ENCODE peak calls at places on chromosomes 7 and 10, in six cellular contexts. One of them, this sample, is unnamed.
A peak's percentile ranks its signal among the peaks of the same experiment; 100 is the strongest.

GRCh38 chr7:22419488-22419887 is 62.5 kb upstream of the RAPGEF5 start:
- DNase-seq in CD8-positive, alpha-beta T cell: no peak
- DNase-seq in fibroblast of pulmonary artery: no peak
- DNase-seq in Calu3: no peak
- DNase-seq in heart right ventricle: no peak
- DNase-seq in brain microvascular endothelial cell: no peak
- DNase-seq in this sample: no peak

GRCh38 chr7:158246272-158246959 is 341.2 kb downstream of the PTPRN2 start:
- DNase-seq in CD8-positive, alpha-beta T cell: no peak
- DNase-seq in fibroblast of pulmonary artery: no peak
- DNase-seq in Calu3: no peak
- DNase-seq in heart right ventricle: no peak
- DNase-seq in brain microvascular endothelial cell: no peak
- DNase-seq in this sample: no peak

GRCh38 chr10:88557246-88557645 is 25.9 kb downstream of the RNLS start:
- DNase-seq in CD8-positive, alpha-beta T cell: no peak
- DNase-seq in fibroblast of pulmonary artery: no peak
- DNase-seq in Calu3: no peak
- DNase-seq in heart right ventricle: no peak
- DNase-seq in brain microvascular endothelial cell: no peak
- DNase-seq in this sample: no peak

GRCh38 chr7:132049462-132050304 is 493.3 kb upstream of the PODXL start:
- DNase-seq in CD8-positive, alpha-beta T cell: no peak
- DNase-seq in fibroblast of pulmonary artery: peak; percentile 41
- DNase-seq in Calu3: peak; percentile 70
- DNase-seq in heart right ventricle: no peak
- DNase-seq in brain microvascular endothelial cell: peak; percentile 45
- DNase-seq in this sample: peak; percentile 54

GRCh38 chr10:63664341-63664885 is 143.2 kb downstream of the REEP3 start:
- DNase-seq in CD8-positive, alpha-beta T cell: no peak
- DNase-seq in fibroblast of pulmonary artery: no peak
- DNase-seq in Calu3: no peak
- DNase-seq in heart right ventricle: no peak
- DNase-seq in brain microvascular endothelial cell: no peak
- DNase-seq in this sample: no peak

GRCh38 chr10:131924982-131925649 is 24.3 kb downstream of the PPP2R2D start:
- DNase-seq in CD8-positive, alpha-beta T cell: no peak
- DNase-seq in fibroblast of pulmonary artery: no peak
- DNase-seq in Calu3: no peak
- DNase-seq in heart right ventricle: no peak
- DNase-seq in brain microvascular endothelial cell: no peak
- DNase-seq in this sample: no peak

GRCh38 chr10:130808243-130808642 is 503.3 kb downstream of the TCERG1L start:
- DNase-seq in CD8-positive, alpha-beta T cell: no peak
- DNase-seq in fibroblast of pulmonary artery: no peak
- DNase-seq in Calu3: no peak
- DNase-seq in heart right ventricle: no peak
- DNase-seq in brain microvascular endothelial cell: no peak
- DNase-seq in this sample: no peak

GRCh38 chr7:143510854-143511592 is 33.4 kb downstream of the TAS2R41 start:
- DNase-seq in CD8-positive, alpha-beta T cell: no peak
- DNase-seq in fibroblast of pulmonary artery: no peak
- DNase-seq in Calu3: no peak
- DNase-seq in heart right ventricle: no peak
- DNase-seq in brain microvascular endothelial cell: no peak
- DNase-seq in this sample: no peak

GRCh38 chr10:29783211-29783947 is 148.6 kb upstream of the SVIL start:
- DNase-seq in CD8-positive, alpha-beta T cell: no peak
- DNase-seq in fibroblast of pulmonary artery: no peak
- DNase-seq in Calu3: no peak
- DNase-seq in heart right ventricle: no peak
- DNase-seq in brain microvascular endothelial cell: no peak
- DNase-seq in this sample: no peak

GRCh38 chr7:17690030-17690429 is 250.3 kb downstream of the SNX13 start:
- DNase-seq in CD8-positive, alpha-beta T cell: no peak
- DNase-seq in fibroblast of pulmonary artery: peak; percentile 89
- DNase-seq in Calu3: peak; percentile 35
- DNase-seq in heart right ventricle: no peak
- DNase-seq in brain microvascular endothelial cell: peak; percentile 98
- DNase-seq in this sample: peak; percentile 95

GRCh38 chr7:79923953-79924352 is 210.7 kb upstream of the GNAI1 start:
- DNase-seq in CD8-positive, alpha-beta T cell: no peak
- DNase-seq in fibroblast of pulmonary artery: peak; percentile 6
- DNase-seq in Calu3: no peak
- DNase-seq in heart right ventricle: no peak
- DNase-seq in brain microvascular endothelial cell: no peak
- DNase-seq in this sample: no peak

GRCh38 chr7:89001306-89001705 is 205.8 kb upstream of the TEX47 start:
- DNase-seq in CD8-positive, alpha-beta T cell: no peak
- DNase-seq in fibroblast of pulmonary artery: no peak
- DNase-seq in Calu3: no peak
- DNase-seq in heart right ventricle: no peak
- DNase-seq in brain microvascular endothelial cell: no peak
- DNase-seq in this sample: no peak

GRCh38 chr7:92359801-92360200 is 87.5 kb upstream of the GATAD1 start:
- DNase-seq in CD8-positive, alpha-beta T cell: no peak
- DNase-seq in fibroblast of pulmonary artery: peak; percentile 19
- DNase-seq in Calu3: no peak
- DNase-seq in heart right ventricle: no peak
- DNase-seq in brain microvascular endothelial cell: no peak
- DNase-seq in this sample: no peak

GRCh38 chr10:95513941-95514392 is 47.2 kb downstream of the SORBS1 start:
- DNase-seq in CD8-positive, alpha-beta T cell: no peak
- DNase-seq in fibroblast of pulmonary artery: peak; percentile 59
- DNase-seq in Calu3: peak; percentile 17
- DNase-seq in heart right ventricle: peak; percentile 51
- DNase-seq in brain microvascular endothelial cell: no peak
- DNase-seq in this sample: peak; percentile 76

GRCh38 chr7:22607180-22607579 is 107.2 kb upstream of the STEAP1B start:
- DNase-seq in CD8-positive, alpha-beta T cell: no peak
- DNase-seq in fibroblast of pulmonary artery: no peak
- DNase-seq in Calu3: no peak
- DNase-seq in heart right ventricle: no peak
- DNase-seq in brain microvascular endothelial cell: peak; percentile 45
- DNase-seq in this sample: no peak

GRCh38 chr7:66768865-66769832 is 28.6 kb downstream of the RABGEF1 start:
- DNase-seq in CD8-positive, alpha-beta T cell: no peak
- DNase-seq in fibroblast of pulmonary artery: no peak
- DNase-seq in Calu3: no peak
- DNase-seq in heart right ventricle: no peak
- DNase-seq in brain microvascular endothelial cell: no peak
- DNase-seq in this sample: no peak

GRCh38 chr7:322111-322671 is 32.2 kb downstream of the FOXL3 start:
- DNase-seq in CD8-positive, alpha-beta T cell: peak; percentile 73
- DNase-seq in fibroblast of pulmonary artery: peak; percentile 25
- DNase-seq in Calu3: peak; percentile 96
- DNase-seq in heart right ventricle: peak; percentile 48
- DNase-seq in brain microvascular endothelial cell: no peak
- DNase-seq in this sample: peak; percentile 62

GRCh38 chr7:140004672-140005071 is 58.1 kb downstream of the PARP12 start:
- DNase-seq in CD8-positive, alpha-beta T cell: no peak
- DNase-seq in fibroblast of pulmonary artery: no peak
- DNase-seq in Calu3: no peak
- DNase-seq in heart right ventricle: no peak
- DNase-seq in brain microvascular endothelial cell: no peak
- DNase-seq in this sample: no peak

GRCh38 chr7:5824297-5824610 is 42.8 kb upstream of the RNF216 start:
- DNase-seq in CD8-positive, alpha-beta T cell: peak; percentile 87
- DNase-seq in fibroblast of pulmonary artery: no peak
- DNase-seq in Calu3: no peak
- DNase-seq in heart right ventricle: no peak
- DNase-seq in brain microvascular endothelial cell: no peak
- DNase-seq in this sample: no peak

DNA sequence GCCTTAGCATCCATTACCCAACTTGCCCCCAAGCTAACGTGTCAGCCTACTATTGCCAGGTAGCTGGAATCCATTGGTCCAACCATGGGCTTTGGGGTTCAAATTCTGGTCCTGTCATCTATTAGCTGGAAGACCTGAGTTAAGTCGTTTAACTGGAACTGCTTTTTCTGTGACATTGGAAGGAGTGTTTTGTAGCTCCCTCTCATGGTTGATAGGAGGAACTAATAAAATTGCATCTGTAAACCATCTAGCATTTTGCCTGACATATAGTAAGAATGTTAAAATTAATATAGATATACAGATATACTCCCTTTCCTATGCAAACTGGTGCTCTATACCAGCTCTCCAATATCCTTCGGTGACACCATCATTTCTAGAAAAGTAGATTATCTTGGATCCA is 23.8 kb upstream of the SLF2 start:
- DNase-seq in CD8-positive, alpha-beta T cell: no peak
- DNase-seq in fibroblast of pulmonary artery: peak; percentile 17
- DNase-seq in Calu3: no peak
- DNase-seq in heart right ventricle: no peak
- DNase-seq in brain microvascular endothelial cell: no peak
- DNase-seq in this sample: no peak
- TF ChIP-seq CTCF in CD8-positive, alpha-beta T cell: no peak
- TF ChIP-seq CTCF in fibroblast of pulmonary artery: peak; percentile 23
- TF ChIP-seq CTCF in Calu3: no peak
- TF ChIP-seq CTCF in heart right ventricle: peak; percentile 21
- TF ChIP-seq CTCF in brain microvascular endothelial cell: peak; percentile 46
- TF ChIP-seq CTCF in this sample: peak; percentile 5

GRCh38 chr7:120273476-120273975 is 551 bp downstream of the KCND2 start:
- DNase-seq in CD8-positive, alpha-beta T cell: no peak
- DNase-seq in fibroblast of pulmonary artery: peak; percentile 20
- DNase-seq in Calu3: peak; percentile 50
- DNase-seq in heart right ventricle: no peak
- DNase-seq in brain microvascular endothelial cell: no peak
- DNase-seq in this sample: no peak
- TF ChIP-seq CTCF in CD8-positive, alpha-beta T cell: no peak
- TF ChIP-seq CTCF in fibroblast of pulmonary artery: no peak
- TF ChIP-seq CTCF in Calu3: no peak
- TF ChIP-seq CTCF in heart right ventricle: no peak
- TF ChIP-seq CTCF in brain microvascular endothelial cell: no peak
- TF ChIP-seq CTCF in this sample: no peak

DNA sequence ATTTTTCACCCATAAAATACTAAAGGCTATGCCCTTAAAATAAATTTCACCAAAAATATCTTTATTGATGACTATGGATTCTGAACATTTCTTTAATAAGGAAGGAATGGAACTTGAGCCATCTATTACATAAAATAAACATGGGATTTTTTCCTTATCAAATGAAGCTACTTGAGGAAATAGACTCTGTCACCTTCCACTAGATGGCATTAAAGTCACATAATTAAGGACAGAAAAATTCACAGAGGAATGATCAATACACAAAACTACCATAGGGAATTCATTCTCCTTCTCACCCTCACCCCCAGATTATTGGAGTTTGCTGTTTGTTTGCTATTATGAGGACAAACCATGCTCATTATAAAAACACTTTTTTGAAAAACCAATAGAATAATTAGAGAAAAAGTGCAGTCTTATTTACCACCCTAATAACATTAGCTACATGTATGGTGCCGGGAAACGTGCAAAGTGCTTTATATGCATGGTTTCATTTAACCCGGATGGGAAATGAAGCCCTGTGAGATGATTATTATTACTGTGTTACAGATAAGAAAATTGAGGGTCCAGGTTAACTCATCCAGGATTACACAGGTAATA is 21.1 kb upstream of the FOXI2 start:
- DNase-seq in CD8-positive, alpha-beta T cell: no peak
- DNase-seq in fibroblast of pulmonary artery: peak; percentile 14
- DNase-seq in Calu3: no peak
- DNase-seq in heart right ventricle: no peak
- DNase-seq in brain microvascular endothelial cell: no peak
- DNase-seq in this sample: peak; percentile 37
- TF ChIP-seq CTCF in CD8-positive, alpha-beta T cell: no peak
- TF ChIP-seq CTCF in fibroblast of pulmonary artery: peak; percentile 6
- TF ChIP-seq CTCF in Calu3: no peak
- TF ChIP-seq CTCF in heart right ventricle: peak; percentile 64
- TF ChIP-seq CTCF in brain microvascular endothelial cell: peak; percentile 6
- TF ChIP-seq CTCF in this sample: peak; percentile 11

GRCh38 chr7:108016841-108017775 is 14.1 kb upstream of the LAMB1 start:
- DNase-seq in CD8-positive, alpha-beta T cell: no peak
- DNase-seq in fibroblast of pulmonary artery: peak; percentile 62
- DNase-seq in Calu3: no peak
- DNase-seq in heart right ventricle: no peak
- DNase-seq in brain microvascular endothelial cell: peak; percentile 67
- DNase-seq in this sample: peak; percentile 65
- TF ChIP-seq CTCF in CD8-positive, alpha-beta T cell: no peak
- TF ChIP-seq CTCF in fibroblast of pulmonary artery: peak; percentile 59
- TF ChIP-seq CTCF in Calu3: peak; percentile 34
- TF ChIP-seq CTCF in heart right ventricle: peak; percentile 60
- TF ChIP-seq CTCF in brain microvascular endothelial cell: peak; percentile 67
- TF ChIP-seq CTCF in this sample: peak; percentile 40

GRCh38 chr7:14717711-14718304 is 184.7 kb downstream of the DGKB start:
- DNase-seq in CD8-positive, alpha-beta T cell: no peak
- DNase-seq in fibroblast of pulmonary artery: peak; percentile 59
- DNase-seq in Calu3: no peak
- DNase-seq in heart right ventricle: no peak
- DNase-seq in brain microvascular endothelial cell: no peak
- DNase-seq in this sample: peak; percentile 17
- TF ChIP-seq CTCF in CD8-positive, alpha-beta T cell: no peak
- TF ChIP-seq CTCF in fibroblast of pulmonary artery: peak; percentile 57
- TF ChIP-seq CTCF in Calu3: peak; percentile 49
- TF ChIP-seq CTCF in heart right ventricle: peak; percentile 77
- TF ChIP-seq CTCF in brain microvascular endothelial cell: peak; percentile 21
- TF ChIP-seq CTCF in this sample: peak; percentile 59

GRCh38 chr7:28873410-28873809 is 84.7 kb downstream of the TRIL start:
- DNase-seq in CD8-positive, alpha-beta T cell: no peak
- DNase-seq in fibroblast of pulmonary artery: no peak
- DNase-seq in Calu3: no peak
- DNase-seq in heart right ventricle: no peak
- DNase-seq in brain microvascular endothelial cell: no peak
- DNase-seq in this sample: no peak

GRCh38 chr7:28882896-28883470 is 75.1 kb downstream of the TRIL start:
- DNase-seq in CD8-positive, alpha-beta T cell: no peak
- DNase-seq in fibroblast of pulmonary artery: no peak
- DNase-seq in Calu3: no peak
- DNase-seq in heart right ventricle: no peak
- DNase-seq in brain microvascular endothelial cell: no peak
- DNase-seq in this sample: peak; percentile 7

GRCh38 chr7:28879105-28879504 is 79.0 kb downstream of the TRIL start:
- DNase-seq in CD8-positive, alpha-beta T cell: no peak
- DNase-seq in fibroblast of pulmonary artery: no peak
- DNase-seq in Calu3: no peak
- DNase-seq in heart right ventricle: no peak
- DNase-seq in brain microvascular endothelial cell: no peak
- DNase-seq in this sample: no peak
- TF ChIP-seq CTCF in CD8-positive, alpha-beta T cell: no peak
- TF ChIP-seq CTCF in fibroblast of pulmonary artery: no peak
- TF ChIP-seq CTCF in Calu3: no peak
- TF ChIP-seq CTCF in heart right ventricle: no peak
- TF ChIP-seq CTCF in brain microvascular endothelial cell: peak; percentile 40
- TF ChIP-seq CTCF in this sample: no peak

DNA sequence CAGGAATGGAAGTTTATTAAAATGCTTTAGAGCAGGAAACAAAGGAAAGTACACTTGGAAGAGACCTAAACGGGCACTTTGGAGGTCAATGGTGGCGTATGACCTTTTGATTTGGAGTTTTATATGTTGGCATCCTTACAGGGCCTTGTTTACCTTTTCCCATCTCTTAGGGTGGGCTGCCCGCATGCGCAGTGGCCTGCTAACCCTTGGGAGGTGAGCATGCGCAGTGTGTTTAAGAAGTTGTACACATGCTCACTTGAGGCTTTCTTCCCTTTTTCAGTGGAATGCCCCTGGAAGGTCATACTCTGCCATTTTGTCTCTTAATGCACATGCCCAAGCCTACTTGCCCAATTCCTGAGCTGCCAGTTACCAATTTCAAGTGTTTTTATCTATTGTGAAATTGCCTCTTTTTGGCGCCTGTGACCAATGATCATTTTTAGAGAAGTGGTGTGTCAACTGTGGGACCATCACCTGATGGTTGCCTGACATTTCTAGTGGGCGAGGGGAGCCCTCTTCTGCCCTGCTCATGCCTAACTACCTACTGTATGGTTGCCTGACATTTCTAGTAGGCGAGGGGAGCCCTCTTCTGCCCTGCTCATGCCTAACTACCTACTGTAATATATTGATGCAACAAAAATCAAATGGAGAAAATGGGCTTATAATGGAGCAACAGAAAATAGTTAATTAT is 138.0 kb downstream of the PPP1R9A start:
- DNase-seq in CD8-positive, alpha-beta T cell: no peak
- DNase-seq in fibroblast of pulmonary artery: peak; percentile 21
- DNase-seq in Calu3: peak; percentile 51
- DNase-seq in heart right ventricle: no peak
- DNase-seq in brain microvascular endothelial cell: peak; percentile 36
- DNase-seq in this sample: peak; percentile 45
- TF ChIP-seq CTCF in CD8-positive, alpha-beta T cell: no peak
- TF ChIP-seq CTCF in fibroblast of pulmonary artery: no peak
- TF ChIP-seq CTCF in Calu3: peak; percentile 31
- TF ChIP-seq CTCF in heart right ventricle: peak; percentile 33
- TF ChIP-seq CTCF in brain microvascular endothelial cell: peak; percentile 61
- TF ChIP-seq CTCF in this sample: peak; percentile 23